ENCODE peak calls at places on chromosomes 7 and 10, in four cellular contexts. One of them, this sample, is unnamed.

GRCh38 chr7:30168800-30169584 is 34.2 kb downstream of the MTURN start:
- DNase-seq in astrocyte: peak; percentile 91
- DNase-seq in NB4: no peak
- DNase-seq in astrocyte of the cerebellum: peak; percentile 76
- DNase-seq in this sample: peak; percentile 99

GRCh38 chr7:76069238-76069638 is 21.3 kb downstream of the MDH2 start:
- DNase-seq in NB4: peak; percentile 81
- DNase-seq in astrocyte of the cerebellum: peak; percentile 80
- DNase-seq in astrocyte: peak; percentile 91
- DNase-seq in this sample: peak; percentile 98

GRCh38 chr10:110005716-110006115 is 2.1 kb upstream of the ADD3 start:
- DNase-seq in astrocyte: peak; percentile 67
- DNase-seq in astrocyte of the cerebellum: no peak
- DNase-seq in NB4: peak; percentile 19
- DNase-seq in this sample: peak; percentile 33

GRCh38 chr10:30857803-30858202 is 173.9 kb downstream of the ZNF438 start:
- DNase-seq in astrocyte: peak; percentile 60
- DNase-seq in NB4: peak; percentile 92
- DNase-seq in astrocyte of the cerebellum: no peak
- DNase-seq in this sample: peak; percentile 13

GRCh38 chr10:93851169-93851568 is 42.6 kb upstream of the SLC35G1 start:
- DNase-seq in NB4: no peak
- DNase-seq in astrocyte of the cerebellum: no peak
- DNase-seq in astrocyte: no peak
- DNase-seq in this sample: no peak

GRCh38 chr10:131816157-131816775 is 84.5 kb upstream of the PPP2R2D start:
- DNase-seq in NB4: no peak
- DNase-seq in astrocyte: no peak
- DNase-seq in astrocyte of the cerebellum: no peak
- DNase-seq in this sample: no peak

GRCh38 chr7:121447191-121447920 is 51.2 kb upstream of the FAM3C start:
- DNase-seq in astrocyte of the cerebellum: no peak
- DNase-seq in astrocyte: no peak
- DNase-seq in NB4: no peak
- DNase-seq in this sample: no peak

GRCh38 chr7:120039138-120039537 is 233.8 kb upstream of the KCND2 start:
- DNase-seq in astrocyte: no peak
- DNase-seq in NB4: no peak
- DNase-seq in astrocyte of the cerebellum: no peak
- DNase-seq in this sample: no peak

GRCh38 chr7:42572046-42572445 is 335.0 kb upstream of the GLI3 start:
- DNase-seq in astrocyte of the cerebellum: no peak
- DNase-seq in NB4: no peak
- DNase-seq in astrocyte: no peak
- DNase-seq in this sample: no peak

GRCh38 chr10:14560274-14560673 is 214.4 kb downstream of the FAM107B start:
- DNase-seq in astrocyte of the cerebellum: no peak
- DNase-seq in NB4: peak; percentile 92
- DNase-seq in astrocyte: peak; percentile 57
- DNase-seq in this sample: peak; percentile 99
- TF ChIP-seq CTCF in astrocyte of the cerebellum: no peak
- TF ChIP-seq CTCF in NB4: peak; percentile 14
- TF ChIP-seq CTCF in astrocyte: peak; percentile 22
- TF ChIP-seq CTCF in this sample: peak; percentile 55

DNA sequence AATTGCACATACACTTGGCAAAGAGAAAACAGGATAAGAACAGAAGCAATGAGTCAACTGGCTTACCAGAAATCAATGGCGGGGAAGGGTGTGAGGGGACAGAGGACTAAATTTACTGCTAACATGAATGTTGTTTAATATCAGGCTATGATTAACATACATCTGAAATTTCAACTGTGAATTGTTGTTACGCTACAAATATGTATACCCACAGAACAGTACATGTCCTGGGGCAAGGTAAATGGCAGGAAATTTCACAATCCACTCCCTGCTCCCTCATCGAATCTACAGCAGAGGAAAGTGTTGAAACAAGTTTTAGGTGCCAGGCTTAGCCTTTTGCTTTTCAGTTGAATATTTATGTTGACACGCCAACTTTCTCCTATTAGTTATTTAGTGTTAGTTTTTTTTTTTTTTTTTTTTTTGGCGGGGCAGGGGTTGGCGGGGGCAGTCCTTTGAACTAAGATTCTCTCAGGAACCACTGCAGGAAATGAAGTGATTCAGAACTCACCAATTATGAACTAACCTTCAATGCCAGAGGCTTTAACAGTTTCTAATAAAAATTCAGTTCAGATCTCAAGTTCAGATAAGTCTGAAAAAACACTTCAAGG is 99.0 kb downstream of the UBE2H start:
- DNase-seq in NB4: peak; percentile 84
- DNase-seq in astrocyte: no peak
- DNase-seq in astrocyte of the cerebellum: no peak
- DNase-seq in this sample: peak; percentile 97
- H3K4me3 ChIP-seq in NB4: peak overlapping the region; percentile 30
- H3K4me3 ChIP-seq in astrocyte: no peak overlapping the region
- H3K4me3 ChIP-seq in astrocyte of the cerebellum: no peak overlapping the region
- H3K4me3 ChIP-seq in this sample: no peak overlapping the region

GRCh38 chr7:34219153-34219552 is 313.8 kb downstream of the BMPER start:
- DNase-seq in NB4: no peak
- DNase-seq in astrocyte of the cerebellum: no peak
- DNase-seq in astrocyte: no peak
- DNase-seq in this sample: no peak
- TF ChIP-seq CTCF in NB4: no peak
- TF ChIP-seq CTCF in astrocyte of the cerebellum: no peak
- TF ChIP-seq CTCF in astrocyte: no peak
- TF ChIP-seq CTCF in this sample: no peak

DNA sequence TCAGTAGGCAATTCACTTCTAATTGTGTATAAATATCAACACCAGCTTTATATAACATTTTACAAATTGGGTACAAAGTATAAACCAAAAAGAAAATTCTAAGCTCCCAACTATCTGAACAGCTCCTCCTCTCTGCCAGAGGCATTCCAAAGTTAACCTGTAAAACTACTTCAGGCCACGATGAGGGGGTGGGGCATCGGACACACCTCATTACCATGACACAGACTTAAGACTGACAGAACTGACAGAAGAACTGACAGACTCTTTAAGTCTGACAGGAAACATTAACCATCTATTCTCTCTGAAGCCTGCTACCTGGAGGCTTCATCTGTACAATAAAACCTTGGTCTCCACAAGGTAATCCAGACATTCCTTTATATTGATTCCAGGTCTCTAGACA is 12.3 kb downstream of the ESYT2 start:
- DNase-seq in NB4: no peak
- DNase-seq in astrocyte of the cerebellum: no peak
- DNase-seq in astrocyte: no peak
- DNase-seq in this sample: peak; percentile 90
- H3K4me3 ChIP-seq in NB4: no peak overlapping the region
- H3K4me3 ChIP-seq in astrocyte of the cerebellum: no peak overlapping the region
- H3K4me3 ChIP-seq in astrocyte: no peak overlapping the region
- H3K4me3 ChIP-seq in this sample: no peak overlapping the region

GRCh38 chr10:62861507-62861906 is 45.3 kb upstream of the EGR2 start:
- DNase-seq in astrocyte: peak; percentile 33
- DNase-seq in astrocyte of the cerebellum: no peak
- DNase-seq in NB4: peak; percentile 63
- DNase-seq in this sample: no peak
- TF ChIP-seq CTCF in astrocyte: no peak
- TF ChIP-seq CTCF in astrocyte of the cerebellum: no peak
- TF ChIP-seq CTCF in NB4: no peak
- TF ChIP-seq CTCF in this sample: no peak

GRCh38 chr10:68517188-68517587 is 10.1 kb downstream of the SLC25A16 start:
- DNase-seq in astrocyte of the cerebellum: no peak
- DNase-seq in astrocyte: no peak
- DNase-seq in NB4: no peak
- DNase-seq in this sample: no peak
- H3K4me3 ChIP-seq in astrocyte of the cerebellum: no peak overlapping the region
- H3K4me3 ChIP-seq in astrocyte: no peak overlapping the region
- H3K4me3 ChIP-seq in NB4: no peak overlapping the region
- H3K4me3 ChIP-seq in this sample: no peak overlapping the region

GRCh38 chr10:3512263-3512662 is 272.7 kb downstream of the KLF6 start:
- DNase-seq in NB4: no peak
- DNase-seq in astrocyte: no peak
- DNase-seq in astrocyte of the cerebellum: no peak
- DNase-seq in this sample: no peak
- TF ChIP-seq CTCF in NB4: no peak
- TF ChIP-seq CTCF in astrocyte: no peak
- TF ChIP-seq CTCF in astrocyte of the cerebellum: no peak
- TF ChIP-seq CTCF in this sample: no peak

GRCh38 chr10:27746364-27747095 is 911 bp upstream of the MKX start:
- DNase-seq in astrocyte: no peak
- DNase-seq in astrocyte of the cerebellum: no peak
- DNase-seq in NB4: no peak
- DNase-seq in this sample: peak; percentile 1
- H3K4me3 ChIP-seq in astrocyte: peak overlapping the region; percentile 36
- H3K4me3 ChIP-seq in astrocyte of the cerebellum: peak overlapping the region; percentile 45
- H3K4me3 ChIP-seq in NB4: no peak overlapping the region
- H3K4me3 ChIP-seq in this sample: no peak overlapping the region

GRCh38 chr7:77458786-77459185 is 42.6 kb upstream of the GSAP start:
- DNase-seq in astrocyte: no peak
- DNase-seq in astrocyte of the cerebellum: no peak
- DNase-seq in NB4: peak; percentile 49
- DNase-seq in this sample: peak; percentile 54

GRCh38 chr7:77459311-77459726 is 43.2 kb upstream of the GSAP start:
- DNase-seq in astrocyte of the cerebellum: no peak
- DNase-seq in astrocyte: no peak
- DNase-seq in NB4: no peak
- DNase-seq in this sample: no peak

GRCh38 chr7:77461246-77461645 is 45.1 kb upstream of the GSAP start:
- DNase-seq in NB4: no peak
- DNase-seq in astrocyte of the cerebellum: no peak
- DNase-seq in astrocyte: no peak
- DNase-seq in this sample: peak; percentile 48

GRCh38 chr7:77461842-77462241 is 45.7 kb upstream of the GSAP start:
- DNase-seq in NB4: no peak
- DNase-seq in astrocyte: no peak
- DNase-seq in astrocyte of the cerebellum: no peak
- DNase-seq in this sample: no peak

GRCh38 chr7:77460057-77460486 is 43.9 kb upstream of the GSAP start:
- DNase-seq in NB4: peak; percentile 28
- DNase-seq in astrocyte of the cerebellum: no peak
- DNase-seq in astrocyte: no peak
- DNase-seq in this sample: peak; percentile 46
- TF ChIP-seq CTCF in NB4: no peak
- TF ChIP-seq CTCF in astrocyte of the cerebellum: peak; percentile 27
- TF ChIP-seq CTCF in astrocyte: peak; percentile 3
- TF ChIP-seq CTCF in this sample: peak; percentile 46

GRCh38 chr7:4960363-4960762 is 1.4 kb upstream of the MMD2 start:
- DNase-seq in astrocyte: no peak
- DNase-seq in NB4: no peak
- DNase-seq in astrocyte of the cerebellum: no peak
- DNase-seq in this sample: no peak
- H3K4me3 ChIP-seq in astrocyte: no peak overlapping the region
- H3K4me3 ChIP-seq in NB4: no peak overlapping the region
- H3K4me3 ChIP-seq in astrocyte of the cerebellum: no peak overlapping the region
- H3K4me3 ChIP-seq in this sample: no peak overlapping the region